ENCODE peak calls at places on chromosomes 12 and 14, in nine cellular contexts. One of them, this sample, is unnamed.
A peak's percentile ranks its signal among the peaks of the same experiment; 100 is the strongest.

GRCh38 chr12:131176926-131177325 is 223.2 kb downstream of the ADGRD1 start:
- DNase-seq in stimulated activated CD8-positive, alpha-beta memory T cell treated with anti-CD3 and anti-CD28 coated beads, Interleukin-12 subunit alpha, Interleukin-12 subunit beta, amount 100 ng/mL, for 1 hour: no peak
- DNase-seq in HEK293T: no peak
- DNase-seq in OCI-LY7: no peak
- DNase-seq in stimulated activated CD4-positive, alpha-beta T cell treated with anti-CD3 and anti-CD28 coated beads, Interleukin-1b, Interleukin-23, amount 100 ng/mL, for 24 hours: no peak
- DNase-seq in AG09309: no peak
- DNase-seq in naive thymus-derived CD4-positive, alpha-beta T cell: no peak
- DNase-seq in activated naive CD4-positive, alpha-beta T cell treated with anti-CD3 and anti-CD28 coated beads, Interleukin-2, amount 10 ng/mL, durations not matched to agents 7 days and 5 days: no peak
- DNase-seq in RPMI8226: no peak
- DNase-seq in this sample: no peak

GRCh38 chr14:102491786-102492522 is 17.6 kb downstream of the ANKRD9 start:
- DNase-seq in RPMI8226: no peak
- DNase-seq in AG09309: no peak
- DNase-seq in HEK293T: no peak
- DNase-seq in naive thymus-derived CD4-positive, alpha-beta T cell: no peak
- DNase-seq in stimulated activated CD4-positive, alpha-beta T cell treated with anti-CD3 and anti-CD28 coated beads, Interleukin-1b, Interleukin-23, amount 100 ng/mL, for 24 hours: no peak
- DNase-seq in stimulated activated CD8-positive, alpha-beta memory T cell treated with anti-CD3 and anti-CD28 coated beads, Interleukin-12 subunit alpha, Interleukin-12 subunit beta, amount 100 ng/mL, for 1 hour: no peak
- DNase-seq in activated naive CD4-positive, alpha-beta T cell treated with anti-CD3 and anti-CD28 coated beads, Interleukin-2, amount 10 ng/mL, durations not matched to agents 7 days and 5 days: no peak
- DNase-seq in OCI-LY7: no peak
- DNase-seq in this sample: no peak

GRCh38 chr12:104609083-104609844 is 152.5 kb downstream of the CHST11 start:
- DNase-seq in stimulated activated CD8-positive, alpha-beta memory T cell treated with anti-CD3 and anti-CD28 coated beads, Interleukin-12 subunit alpha, Interleukin-12 subunit beta, amount 100 ng/mL, for 1 hour: no peak
- DNase-seq in HEK293T: no peak
- DNase-seq in RPMI8226: no peak
- DNase-seq in AG09309: no peak
- DNase-seq in activated naive CD4-positive, alpha-beta T cell treated with anti-CD3 and anti-CD28 coated beads, Interleukin-2, amount 10 ng/mL, durations not matched to agents 7 days and 5 days: no peak
- DNase-seq in stimulated activated CD4-positive, alpha-beta T cell treated with anti-CD3 and anti-CD28 coated beads, Interleukin-1b, Interleukin-23, amount 100 ng/mL, for 24 hours: no peak
- DNase-seq in naive thymus-derived CD4-positive, alpha-beta T cell: no peak
- DNase-seq in OCI-LY7: no peak
- DNase-seq in this sample: no peak

GRCh38 chr12:3149505-3150307 is 72.5 kb downstream of the TSPAN9 start:
- DNase-seq in stimulated activated CD8-positive, alpha-beta memory T cell treated with anti-CD3 and anti-CD28 coated beads, Interleukin-12 subunit alpha, Interleukin-12 subunit beta, amount 100 ng/mL, for 1 hour: no peak
- DNase-seq in stimulated activated CD4-positive, alpha-beta T cell treated with anti-CD3 and anti-CD28 coated beads, Interleukin-1b, Interleukin-23, amount 100 ng/mL, for 24 hours: no peak
- DNase-seq in naive thymus-derived CD4-positive, alpha-beta T cell: no peak
- DNase-seq in RPMI8226: no peak
- DNase-seq in HEK293T: no peak
- DNase-seq in OCI-LY7: no peak
- DNase-seq in AG09309: no peak
- DNase-seq in activated naive CD4-positive, alpha-beta T cell treated with anti-CD3 and anti-CD28 coated beads, Interleukin-2, amount 10 ng/mL, durations not matched to agents 7 days and 5 days: no peak
- DNase-seq in this sample: no peak

GRCh38 chr12:70248916-70249315 is 5.7 kb downstream of the CNOT2 start:
- DNase-seq in stimulated activated CD8-positive, alpha-beta memory T cell treated with anti-CD3 and anti-CD28 coated beads, Interleukin-12 subunit alpha, Interleukin-12 subunit beta, amount 100 ng/mL, for 1 hour: no peak
- DNase-seq in activated naive CD4-positive, alpha-beta T cell treated with anti-CD3 and anti-CD28 coated beads, Interleukin-2, amount 10 ng/mL, durations not matched to agents 7 days and 5 days: no peak
- DNase-seq in OCI-LY7: no peak
- DNase-seq in stimulated activated CD4-positive, alpha-beta T cell treated with anti-CD3 and anti-CD28 coated beads, Interleukin-1b, Interleukin-23, amount 100 ng/mL, for 24 hours: no peak
- DNase-seq in naive thymus-derived CD4-positive, alpha-beta T cell: no peak
- DNase-seq in RPMI8226: no peak
- DNase-seq in HEK293T: no peak
- DNase-seq in AG09309: no peak
- DNase-seq in this sample: no peak

GRCh38 chr14:95440951-95441350 is 75.5 kb downstream of the SYNE3 start:
- DNase-seq in AG09309: no peak
- DNase-seq in naive thymus-derived CD4-positive, alpha-beta T cell: no peak
- DNase-seq in OCI-LY7: no peak
- DNase-seq in stimulated activated CD4-positive, alpha-beta T cell treated with anti-CD3 and anti-CD28 coated beads, Interleukin-1b, Interleukin-23, amount 100 ng/mL, for 24 hours: no peak
- DNase-seq in activated naive CD4-positive, alpha-beta T cell treated with anti-CD3 and anti-CD28 coated beads, Interleukin-2, amount 10 ng/mL, durations not matched to agents 7 days and 5 days: no peak
- DNase-seq in stimulated activated CD8-positive, alpha-beta memory T cell treated with anti-CD3 and anti-CD28 coated beads, Interleukin-12 subunit alpha, Interleukin-12 subunit beta, amount 100 ng/mL, for 1 hour: no peak
- DNase-seq in RPMI8226: no peak
- DNase-seq in HEK293T: no peak
- DNase-seq in this sample: no peak

GRCh38 chr14:95354834-95355233 is 35.1 kb upstream of the CLMN start:
- DNase-seq in RPMI8226: no peak
- DNase-seq in stimulated activated CD4-positive, alpha-beta T cell treated with anti-CD3 and anti-CD28 coated beads, Interleukin-1b, Interleukin-23, amount 100 ng/mL, for 24 hours: no peak
- DNase-seq in naive thymus-derived CD4-positive, alpha-beta T cell: no peak
- DNase-seq in AG09309: no peak
- DNase-seq in activated naive CD4-positive, alpha-beta T cell treated with anti-CD3 and anti-CD28 coated beads, Interleukin-2, amount 10 ng/mL, durations not matched to agents 7 days and 5 days: no peak
- DNase-seq in stimulated activated CD8-positive, alpha-beta memory T cell treated with anti-CD3 and anti-CD28 coated beads, Interleukin-12 subunit alpha, Interleukin-12 subunit beta, amount 100 ng/mL, for 1 hour: no peak
- DNase-seq in OCI-LY7: no peak
- DNase-seq in HEK293T: no peak
- DNase-seq in this sample: no peak

GRCh38 chr14:61461808-61462275 is 140.5 kb downstream of the PRKCH start:
- DNase-seq in AG09309: no peak
- DNase-seq in RPMI8226: peak; percentile 52
- DNase-seq in stimulated activated CD8-positive, alpha-beta memory T cell treated with anti-CD3 and anti-CD28 coated beads, Interleukin-12 subunit alpha, Interleukin-12 subunit beta, amount 100 ng/mL, for 1 hour: no peak
- DNase-seq in HEK293T: peak; percentile 67
- DNase-seq in OCI-LY7: peak; percentile 80
- DNase-seq in activated naive CD4-positive, alpha-beta T cell treated with anti-CD3 and anti-CD28 coated beads, Interleukin-2, amount 10 ng/mL, durations not matched to agents 7 days and 5 days: peak; percentile 52
- DNase-seq in naive thymus-derived CD4-positive, alpha-beta T cell: peak; percentile 67
- DNase-seq in stimulated activated CD4-positive, alpha-beta T cell treated with anti-CD3 and anti-CD28 coated beads, Interleukin-1b, Interleukin-23, amount 100 ng/mL, for 24 hours: no peak
- DNase-seq in this sample: peak; percentile 52

GRCh38 chr12:14399871-14400270 is 34.4 kb downstream of the ATF7IP start:
- DNase-seq in AG09309: no peak
- DNase-seq in RPMI8226: no peak
- DNase-seq in naive thymus-derived CD4-positive, alpha-beta T cell: no peak
- DNase-seq in OCI-LY7: no peak
- DNase-seq in HEK293T: no peak
- DNase-seq in activated naive CD4-positive, alpha-beta T cell treated with anti-CD3 and anti-CD28 coated beads, Interleukin-2, amount 10 ng/mL, durations not matched to agents 7 days and 5 days: no peak
- DNase-seq in stimulated activated CD4-positive, alpha-beta T cell treated with anti-CD3 and anti-CD28 coated beads, Interleukin-1b, Interleukin-23, amount 100 ng/mL, for 24 hours: no peak
- DNase-seq in stimulated activated CD8-positive, alpha-beta memory T cell treated with anti-CD3 and anti-CD28 coated beads, Interleukin-12 subunit alpha, Interleukin-12 subunit beta, amount 100 ng/mL, for 1 hour: no peak
- DNase-seq in this sample: no peak

GRCh38 chr12:127284021-127284420 is 982.9 kb upstream of the TMEM132C start:
- DNase-seq in activated naive CD4-positive, alpha-beta T cell treated with anti-CD3 and anti-CD28 coated beads, Interleukin-2, amount 10 ng/mL, durations not matched to agents 7 days and 5 days: no peak
- DNase-seq in stimulated activated CD8-positive, alpha-beta memory T cell treated with anti-CD3 and anti-CD28 coated beads, Interleukin-12 subunit alpha, Interleukin-12 subunit beta, amount 100 ng/mL, for 1 hour: no peak
- DNase-seq in stimulated activated CD4-positive, alpha-beta T cell treated with anti-CD3 and anti-CD28 coated beads, Interleukin-1b, Interleukin-23, amount 100 ng/mL, for 24 hours: no peak
- DNase-seq in OCI-LY7: no peak
- DNase-seq in naive thymus-derived CD4-positive, alpha-beta T cell: no peak
- DNase-seq in AG09309: no peak
- DNase-seq in HEK293T: no peak
- DNase-seq in RPMI8226: no peak
- DNase-seq in this sample: no peak

GRCh38 chr12:102992297-102992696 is 34.8 kb downstream of the ASCL1 start:
- DNase-seq in stimulated activated CD8-positive, alpha-beta memory T cell treated with anti-CD3 and anti-CD28 coated beads, Interleukin-12 subunit alpha, Interleukin-12 subunit beta, amount 100 ng/mL, for 1 hour: no peak
- DNase-seq in naive thymus-derived CD4-positive, alpha-beta T cell: no peak
- DNase-seq in RPMI8226: no peak
- DNase-seq in OCI-LY7: no peak
- DNase-seq in activated naive CD4-positive, alpha-beta T cell treated with anti-CD3 and anti-CD28 coated beads, Interleukin-2, amount 10 ng/mL, durations not matched to agents 7 days and 5 days: no peak
- DNase-seq in stimulated activated CD4-positive, alpha-beta T cell treated with anti-CD3 and anti-CD28 coated beads, Interleukin-1b, Interleukin-23, amount 100 ng/mL, for 24 hours: no peak
- DNase-seq in AG09309: no peak
- DNase-seq in HEK293T: no peak
- DNase-seq in this sample: no peak

GRCh38 chr12:102939670-102940222 is 17.7 kb upstream of the ASCL1 start:
- DNase-seq in RPMI8226: no peak
- DNase-seq in naive thymus-derived CD4-positive, alpha-beta T cell: no peak
- DNase-seq in OCI-LY7: no peak
- DNase-seq in activated naive CD4-positive, alpha-beta T cell treated with anti-CD3 and anti-CD28 coated beads, Interleukin-2, amount 10 ng/mL, durations not matched to agents 7 days and 5 days: no peak
- DNase-seq in stimulated activated CD4-positive, alpha-beta T cell treated with anti-CD3 and anti-CD28 coated beads, Interleukin-1b, Interleukin-23, amount 100 ng/mL, for 24 hours: no peak
- DNase-seq in HEK293T: no peak
- DNase-seq in stimulated activated CD8-positive, alpha-beta memory T cell treated with anti-CD3 and anti-CD28 coated beads, Interleukin-12 subunit alpha, Interleukin-12 subunit beta, amount 100 ng/mL, for 1 hour: no peak
- DNase-seq in AG09309: no peak
- DNase-seq in this sample: no peak

GRCh38 chr12:125164541-125164940 is 99.3 kb downstream of the AACS start:
- DNase-seq in HEK293T: no peak
- DNase-seq in naive thymus-derived CD4-positive, alpha-beta T cell: no peak
- DNase-seq in AG09309: no peak
- DNase-seq in stimulated activated CD4-positive, alpha-beta T cell treated with anti-CD3 and anti-CD28 coated beads, Interleukin-1b, Interleukin-23, amount 100 ng/mL, for 24 hours: no peak
- DNase-seq in stimulated activated CD8-positive, alpha-beta memory T cell treated with anti-CD3 and anti-CD28 coated beads, Interleukin-12 subunit alpha, Interleukin-12 subunit beta, amount 100 ng/mL, for 1 hour: no peak
- DNase-seq in activated naive CD4-positive, alpha-beta T cell treated with anti-CD3 and anti-CD28 coated beads, Interleukin-2, amount 10 ng/mL, durations not matched to agents 7 days and 5 days: no peak
- DNase-seq in OCI-LY7: no peak
- DNase-seq in RPMI8226: no peak
- DNase-seq in this sample: no peak

GRCh38 chr12:4006743-4007142 is 133.5 kb upstream of the PARP11 start:
- DNase-seq in HEK293T: no peak
- DNase-seq in activated naive CD4-positive, alpha-beta T cell treated with anti-CD3 and anti-CD28 coated beads, Interleukin-2, amount 10 ng/mL, durations not matched to agents 7 days and 5 days: no peak
- DNase-seq in stimulated activated CD4-positive, alpha-beta T cell treated with anti-CD3 and anti-CD28 coated beads, Interleukin-1b, Interleukin-23, amount 100 ng/mL, for 24 hours: no peak
- DNase-seq in AG09309: no peak
- DNase-seq in stimulated activated CD8-positive, alpha-beta memory T cell treated with anti-CD3 and anti-CD28 coated beads, Interleukin-12 subunit alpha, Interleukin-12 subunit beta, amount 100 ng/mL, for 1 hour: no peak
- DNase-seq in RPMI8226: no peak
- DNase-seq in naive thymus-derived CD4-positive, alpha-beta T cell: no peak
- DNase-seq in OCI-LY7: no peak
- DNase-seq in this sample: no peak

GRCh38 chr14:39396448-39396847 is 35.8 kb downstream of the FBXO33 start:
- DNase-seq in AG09309: no peak
- DNase-seq in stimulated activated CD4-positive, alpha-beta T cell treated with anti-CD3 and anti-CD28 coated beads, Interleukin-1b, Interleukin-23, amount 100 ng/mL, for 24 hours: no peak
- DNase-seq in naive thymus-derived CD4-positive, alpha-beta T cell: no peak
- DNase-seq in OCI-LY7: no peak
- DNase-seq in HEK293T: no peak
- DNase-seq in RPMI8226: no peak
- DNase-seq in stimulated activated CD8-positive, alpha-beta memory T cell treated with anti-CD3 and anti-CD28 coated beads, Interleukin-12 subunit alpha, Interleukin-12 subunit beta, amount 100 ng/mL, for 1 hour: no peak
- DNase-seq in activated naive CD4-positive, alpha-beta T cell treated with anti-CD3 and anti-CD28 coated beads, Interleukin-2, amount 10 ng/mL, durations not matched to agents 7 days and 5 days: no peak
- DNase-seq in this sample: no peak